ENCODE peak calls at places on chromosomes 13 and 19, in six cellular contexts. B, S, F, P, L and U are unnamed samples.
A peak's percentile ranks its signal among the peaks of the same experiment; 100 is the strongest.

GRCh38 chr13:106105153-106105552 is 430.3 kb downstream of the EFNB2 start:
- DNase-seq in B (no peak), S (no peak), F (no peak), P (no peak), L (peak; percentile 11), U (no peak)

GRCh38 chr13:99031725-99032298 is 53.9 kb upstream of the DOCK9 start:
- DNase-seq in B (no peak), S (no peak), F (no peak), P (no peak), L (no peak), U (no peak)

GRCh38 chr13:74132768-74133656 is 1.2 kb downstream of the KLF12 start:
- DNase-seq in B (peak; percentile 8), S (peak; percentile 36), F (peak; percentile 65), P (peak; percentile 63), L (peak; percentile 50), U (peak; percentile 54)

GRCh38 chr13:75554981-75555380 is 5.4 kb downstream of the UCHL3 start:
- DNase-seq in B (no peak), S (no peak), F (no peak), P (no peak), L (peak; percentile 35), U (no peak)

GRCh38 chr13:23462815-23463559 is 29.5 kb upstream of the SACS start:
- DNase-seq in B (no peak), S (no peak), F (no peak), P (no peak), L (peak; percentile 41), U (no peak)

GRCh38 chr19:11480081-11480926 is 542 bp downstream of the ELAVL3 start:
- DNase-seq in B (no peak), S (no peak), F (no peak), P (no peak), L (no peak), U (no peak)

GRCh38 chr13:110338441-110339101 is 31.5 kb downstream of the COL4A2 start:
- DNase-seq in B (no peak), S (no peak), F (no peak), P (no peak), L (peak; percentile 75), U (no peak)

GRCh38 chr13:42970824-42971669 is 21.0 kb downstream of the EPSTI1 start:
- DNase-seq in B (peak; percentile 35), S (peak; percentile 47), F (no peak), P (no peak), L (peak; percentile 43), U (peak; percentile 38)

GRCh38 chr13:88979465-88980180 is 1308.5 kb downstream of the SLITRK5 start:
- DNase-seq in B (no peak), S (no peak), F (no peak), P (no peak), L (no peak), U (no peak)

GRCh38 chr19:19170053-19170945 is at the start of gene MEF2B:
- DNase-seq in B (peak; percentile 82), S (peak; percentile 88), F (peak; percentile 84), P (peak; percentile 89), L (peak; percentile 30), U (peak; percentile 85)

GRCh38 chr13:97810152-97810551 is 143.3 kb upstream of the IPO5 start:
- DNase-seq in B (no peak), S (no peak), F (no peak), P (no peak), L (peak; percentile 14), U (no peak)

GRCh38 chr13:50334092-50334778 is 319.0 kb downstream of the KCNRG start:
- DNase-seq in B (no peak), S (no peak), F (no peak), P (no peak), L (no peak), U (no peak)

GRCh38 chr19:54232552-54232934 is 9.7 kb upstream of the LILRB3 start:
- DNase-seq in B (no peak), S (no peak), F (no peak), P (no peak), L (no peak), U (no peak)

GRCh38 chr19:41373993-41374392 is 2.3 kb upstream of the TMEM91 start:
- DNase-seq in B (peak; percentile 86), S (peak; percentile 88), F (no peak), P (peak; percentile 75), L (peak; percentile 92), U (no peak)
- H3K4me1 ChIP-seq in B (peaks cover 31% of the 10 kb centered on the region), S (peaks cover 31% of the 10 kb centered on the region), F (peaks cover 22% of the 10 kb centered on the region), P (no peaks in the 10 kb centered on the region), L (peaks cover 7% of the 10 kb centered on the region), U (peaks cover 7% of the 10 kb centered on the region)

DNA sequence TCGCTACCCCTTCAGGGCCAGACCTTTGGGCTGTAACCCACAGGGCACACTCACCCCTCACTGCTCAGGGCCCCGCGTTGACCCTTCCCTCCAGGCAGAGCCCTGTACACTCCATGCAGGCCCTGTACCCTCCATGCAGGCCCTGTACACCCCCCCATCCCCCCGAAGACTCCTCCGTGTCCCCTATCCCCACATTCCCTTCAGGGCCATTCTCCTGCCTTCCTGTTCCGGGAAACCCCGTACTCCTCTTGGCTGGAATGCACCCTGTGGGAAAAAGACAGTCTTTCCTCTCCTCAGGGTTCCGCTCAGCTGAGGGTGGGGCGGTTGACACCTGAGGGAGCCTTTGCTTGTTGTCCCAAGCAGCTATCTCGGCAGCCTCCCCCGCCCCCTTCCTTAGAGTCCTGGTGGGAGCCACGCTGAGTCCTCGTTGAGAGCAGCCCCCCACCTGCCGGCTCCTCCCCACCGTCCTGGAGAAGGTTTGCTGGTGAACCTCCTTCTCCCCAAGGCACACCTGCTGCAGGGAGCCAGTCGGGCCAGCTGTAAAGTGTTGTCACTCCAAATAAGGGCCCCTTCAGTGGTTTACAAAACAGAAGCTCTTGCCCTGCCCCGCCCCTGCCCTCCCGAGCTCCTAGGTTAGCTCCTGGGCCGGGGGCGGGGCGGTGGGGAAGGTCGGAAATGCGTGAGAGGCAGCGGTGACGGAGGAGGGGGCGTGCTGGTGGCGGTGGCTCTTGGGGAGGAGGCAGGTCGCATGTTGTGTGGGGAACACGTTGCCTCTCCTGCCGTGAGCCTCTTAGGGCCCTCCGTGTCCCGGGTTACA is 1.4 kb downstream of the GNA11 start:
- DNase-seq in B (peak; percentile 43), S (no peak), F (peak; percentile 91), P (peak; percentile 67), L (no peak), U (peak; percentile 63)
- H3K4me1 ChIP-seq in B (peaks cover 60% of the 10 kb centered on the region), S (peaks cover 64% of the 10 kb centered on the region), F (peaks cover 42% of the 10 kb centered on the region), P (peaks cover 48% of the 10 kb centered on the region), L (peaks cover 22% of the 10 kb centered on the region), U (peaks cover 34% of the 10 kb centered on the region)

GRCh38 chr19:45782162-45782623 is at the start of gene DMPK:
- DNase-seq in B (peak; percentile 43), S (no peak), F (no peak), P (no peak), L (no peak), U (no peak)

GRCh38 chr19:45782820-45783785 is 813 bp upstream of the DMPK start:
- DNase-seq in B (no peak), S (no peak), F (no peak), P (no peak), L (peak; percentile 71), U (no peak)

GRCh38 chr19:45785097-45785496 is 2.8 kb upstream of the DMPK start:
- DNase-seq in B (no peak), S (no peak), F (no peak), P (no peak), L (no peak), U (no peak)

GRCh38 chr19:45785781-45786532 is 3.7 kb upstream of the DMPK start:
- DNase-seq in B (no peak), S (no peak), F (no peak), P (no peak), L (no peak), U (no peak)

GRCh38 chr19:45784096-45784495 is 1.8 kb upstream of the DMPK start:
- DNase-seq in B (no peak), S (no peak), F (no peak), P (no peak), L (no peak), U (no peak)
- H3K4me1 ChIP-seq in B (peaks cover 35% of the 10 kb centered on the region), S (peaks cover 40% of the 10 kb centered on the region), F (peaks cover 11% of the 10 kb centered on the region), P (peaks cover 15% of the 10 kb centered on the region), L (peaks cover 30% of the 10 kb centered on the region), U (peaks cover 12% of the 10 kb centered on the region)

GRCh38 chr19:16084067-16084685 is 7.9 kb downstream of the TPM4 start:
- DNase-seq in B (no peak), S (no peak), F (no peak), P (no peak), L (no peak), U (no peak)
- H3K4me1 ChIP-seq in B (peaks cover 39% of the 10 kb centered on the region), S (peaks cover 49% of the 10 kb centered on the region), F (peaks cover 52% of the 10 kb centered on the region), P (peaks cover 40% of the 10 kb centered on the region), L (peaks cover 27% of the 10 kb centered on the region), U (peaks cover 97% of the 10 kb centered on the region)

GRCh38 chr19:3178377-3178972 is at the start of gene S1PR4:
- DNase-seq in B (no peak), S (no peak), F (peak; percentile 76), P (peak; percentile 80), L (no peak), U (peak; percentile 80)
- H3K4me1 ChIP-seq in B (no peaks in the 10 kb centered on the region), S (peaks cover 18% of the 10 kb centered on the region), F (peaks cover 38% of the 10 kb centered on the region), P (peaks cover 17% of the 10 kb centered on the region), L (peaks cover 11% of the 10 kb centered on the region), U (peaks cover 41% of the 10 kb centered on the region)